ENCODE peak calls at places on chromosome 1, in six cellular contexts. I is PC-3, E is neural progenitor cell, K is GM23248, U is MM.1S, C is K562. P is an unnamed sample. For H3K4me1, the result is how much of the 10 kb centered on the place peaks cover.

GRCh38 chr1:79128726-79129125 is 122.2 kb upstream of the ADGRL4 start:
- DNase-seq in I (peak), E (no peak), K (peak), U (no peak), C (no peak), P (no peak)

GRCh38 chr1:162660598-162660997 is 28.3 kb downstream of the DDR2 start:
- DNase-seq in I (no peak), E (no peak), K (no peak), U (no peak), C (no peak), P (no peak)

GRCh38 chr1:201219481-201220387 is 29.1 kb downstream of the IGFN1 start:
- DNase-seq in I (no peak), E (no peak), K (no peak), U (no peak), C (no peak), P (no peak)

GRCh38 chr1:64505232-64505943 is 35.5 kb downstream of the CACHD1 start:
- DNase-seq in I (no peak), E (peak), K (no peak), U (peak), C (peak), P (no peak)

GRCh38 chr1:10387611-10388386 is 11.1 kb upstream of the PGD start:
- DNase-seq in I (peak), E (peak), K (peak), U (peak), C (peak), P (no peak)

GRCh38 chr1:45530632-45531135 is 9.0 kb upstream of the PRDX1 start:
- DNase-seq in I (no peak), E (no peak), K (no peak), U (no peak), C (no peak), P (no peak)

GRCh38 chr1:69120828-69121227 is 446.9 kb upstream of the LRRC7 start:
- DNase-seq in I (no peak), E (no peak), K (no peak), U (no peak), C (no peak), P (no peak)

GRCh38 chr1:220696863-220697231 is 6.7 kb downstream of the C1orf115 start:
- DNase-seq in I (no peak), E (no peak), K (peak), U (no peak), C (no peak), P (no peak)

GRCh38 chr1:159920202-159920601 is 5.1 kb downstream of the TAGLN2 start:
- DNase-seq in I (no peak), E (no peak), K (no peak), U (no peak), C (no peak), P (no peak)

GRCh38 chr1:101207891-101208290 is 28.9 kb upstream of the S1PR1 start:
- DNase-seq in I (peak), E (no peak), K (peak), U (no peak), C (no peak), P (no peak)

GRCh38 chr1:228098323-228098931 is 4.7 kb downstream of the C1orf35 start:
- DNase-seq in I (no peak), E (no peak), K (no peak), U (no peak), C (no peak), P (no peak)

GRCh38 chr1:7613106-7613850 is 157.8 kb upstream of the VAMP3 start:
- DNase-seq in I (no peak), E (no peak), K (peak), U (no peak), C (no peak), P (no peak)

GRCh38 chr1:30763654-30764248 is 6.2 kb upstream of the LAPTM5 start:
- DNase-seq in I (no peak), E (no peak), K (peak), U (no peak), C (no peak), P (no peak)

GRCh38 chr1:173249349-173249748 is 42.2 kb upstream of the TNFSF4 start:
- DNase-seq in I (peak), E (no peak), K (peak), U (no peak), C (no peak), P (no peak)

GRCh38 chr1:235919797-235920475 is 53.2 kb upstream of the LYST start:
- DNase-seq in I (peak), E (peak), K (peak), U (no peak), C (no peak), P (peak)

GRCh38 chr1:31759266-31760023 is 4.7 kb downstream of the ADGRB2 start:
- DNase-seq in I (no peak), E (peak), K (peak), U (no peak), C (no peak), P (no peak)

GRCh38 chr1:40064797-40065492 is 24.4 kb downstream of the CAP1 start:
- DNase-seq in I (no peak), E (no peak), K (no peak), U (peak), C (no peak), P (no peak)

GRCh38 chr1:237799762-237800474 is 90.8 kb downstream of the ZP4 start:
- DNase-seq in I (peak), E (peak), K (peak), U (peak), C (peak), P (no peak)

GRCh38 chr1:216600730-216601426 is 122.4 kb downstream of the ESRRG start:
- DNase-seq in I (peak), E (peak), K (peak), U (peak), C (no peak), P (no peak)

GRCh38 chr1:180219776-180220175 is 10.3 kb upstream of the LHX4 start:
- DNase-seq in I (no peak), E (no peak), K (no peak), U (no peak), C (no peak), P (no peak)

GRCh38 chr1:41891403-41891896 is 27.3 kb downstream of the HIVEP3 start:
- DNase-seq in I (no peak), E (peak), K (peak), U (peak), C (peak), P (no peak)

GRCh38 chr1:107830075-107830474 is 134.9 kb downstream of the VAV3 start:
- DNase-seq in I (no peak), E (no peak), K (no peak), U (no peak), C (no peak), P (no peak)
- H2AFZ ChIP-seq in I (no peak), E (no peak), K (no peak), U (no peak), C (no peak), P (no peak)

DNA sequence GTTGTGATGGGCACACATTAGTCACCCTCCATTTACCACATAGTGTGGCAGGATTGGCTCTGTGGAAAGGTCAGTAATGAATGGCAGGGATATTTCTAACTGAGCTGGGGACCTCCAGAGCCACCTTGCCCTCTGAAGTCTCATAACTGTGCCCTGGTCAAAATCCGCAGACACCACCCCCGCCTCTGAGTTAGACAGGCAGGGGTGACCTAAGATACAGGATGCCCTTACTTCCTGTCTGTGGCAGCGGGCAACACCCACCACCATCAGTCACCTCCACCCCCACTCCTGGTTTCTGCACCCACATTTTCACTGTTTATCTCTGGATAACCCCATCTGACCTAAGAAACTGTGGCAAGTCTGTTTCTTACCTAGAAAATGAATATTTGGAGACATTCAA is 25.5 kb upstream of the RGS16 start:
- DNase-seq in I (no peak), E (peak), K (no peak), U (no peak), C (no peak), P (no peak)
- TF ChIP-seq EZH2 in I (no peak), E (no peak), K (no peak), U (no peak), C (no peak), P (no peak)

GRCh38 chr1:152111515-152111968 is 3.7 kb downstream of the TCHH start:
- DNase-seq in I (no peak), E (peak), K (peak), U (peak), C (no peak), P (no peak)
- H3K4me1 ChIP-seq in I (under half), E (under half), K (under half), U (under half), C (under half), P (under half)

DNA sequence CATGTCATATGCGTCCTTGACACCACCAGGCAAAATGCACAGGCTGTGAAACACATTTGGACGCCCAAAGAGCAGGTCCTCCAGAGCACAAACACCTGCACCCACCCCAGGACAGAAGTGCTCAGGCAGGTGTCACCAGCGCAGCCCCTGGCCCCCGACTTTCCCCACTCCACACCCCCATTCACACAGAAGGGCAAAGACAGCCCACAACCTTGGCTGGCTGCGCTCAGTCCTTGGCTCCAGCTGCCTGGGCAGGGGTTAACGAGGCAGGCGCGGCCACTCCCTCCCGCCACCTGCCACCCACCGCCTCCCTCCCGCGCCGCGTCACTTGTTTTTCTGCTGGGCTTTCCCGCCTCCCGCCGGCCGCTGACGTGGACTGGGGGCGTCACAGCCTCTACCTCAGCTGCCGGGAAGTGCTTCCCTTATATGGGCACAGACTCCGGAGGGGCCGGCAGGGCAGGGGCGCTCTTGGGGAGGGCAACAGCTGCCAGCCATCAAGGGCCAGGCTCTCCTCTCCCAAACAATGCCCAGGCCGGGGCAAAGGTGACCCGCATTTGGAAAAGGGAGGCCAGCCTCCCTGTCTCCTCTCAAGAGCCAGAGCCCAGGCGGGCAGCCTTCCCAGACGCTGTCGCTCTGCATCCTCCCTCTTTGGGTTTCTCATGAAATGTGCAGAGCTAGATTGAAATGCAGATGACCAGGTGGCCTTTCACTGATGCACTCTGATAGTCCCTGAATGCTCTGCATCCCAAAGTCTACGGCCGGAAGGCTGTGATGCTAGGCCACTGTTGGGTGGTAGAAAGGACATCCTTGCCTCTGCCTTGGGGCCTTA is 14.8 kb upstream of the BTG2 start:
- DNase-seq in I (no peak), E (peak), K (peak), U (peak), C (peak), P (no peak)
- H2AFZ ChIP-seq in I (no peak), E (peak), K (peak), U (peak), C (peak), P (peak)

DNA sequence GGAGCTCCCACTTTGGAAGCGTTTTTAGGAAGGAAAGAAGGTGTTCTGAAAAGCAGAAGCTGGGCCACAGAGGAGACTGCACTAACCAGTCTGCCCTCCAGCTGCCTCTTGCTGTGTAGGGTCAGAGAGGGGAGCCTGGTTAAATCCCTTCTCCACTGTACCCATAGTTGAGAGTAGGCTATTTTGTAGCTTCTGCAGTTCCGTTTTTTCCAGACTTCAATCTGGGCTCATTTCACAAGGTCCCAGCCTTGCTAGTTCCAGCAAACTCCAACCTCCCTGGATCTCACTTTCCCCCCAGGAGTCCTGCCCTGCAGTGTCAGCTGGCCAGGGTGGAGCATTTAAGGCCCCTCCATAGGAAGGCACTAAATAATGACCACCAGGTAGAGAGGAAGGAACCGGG is 11.0 kb downstream of the TNN start:
- DNase-seq in I (no peak), E (no peak), K (no peak), U (no peak), C (no peak), P (no peak)
- TF ChIP-seq EZH2 in I (no peak), E (no peak), K (no peak), U (no peak), C (no peak), P (no peak)

GRCh38 chr1:12466816-12467215 is 151.2 kb downstream of the DHRS3 start:
- DNase-seq in I (no peak), E (no peak), K (no peak), U (no peak), C (no peak), P (no peak)
- H3K4me1 ChIP-seq in I (under half), E (under half), K (under half), U (under half), C (half or more), P (under half)

DNA sequence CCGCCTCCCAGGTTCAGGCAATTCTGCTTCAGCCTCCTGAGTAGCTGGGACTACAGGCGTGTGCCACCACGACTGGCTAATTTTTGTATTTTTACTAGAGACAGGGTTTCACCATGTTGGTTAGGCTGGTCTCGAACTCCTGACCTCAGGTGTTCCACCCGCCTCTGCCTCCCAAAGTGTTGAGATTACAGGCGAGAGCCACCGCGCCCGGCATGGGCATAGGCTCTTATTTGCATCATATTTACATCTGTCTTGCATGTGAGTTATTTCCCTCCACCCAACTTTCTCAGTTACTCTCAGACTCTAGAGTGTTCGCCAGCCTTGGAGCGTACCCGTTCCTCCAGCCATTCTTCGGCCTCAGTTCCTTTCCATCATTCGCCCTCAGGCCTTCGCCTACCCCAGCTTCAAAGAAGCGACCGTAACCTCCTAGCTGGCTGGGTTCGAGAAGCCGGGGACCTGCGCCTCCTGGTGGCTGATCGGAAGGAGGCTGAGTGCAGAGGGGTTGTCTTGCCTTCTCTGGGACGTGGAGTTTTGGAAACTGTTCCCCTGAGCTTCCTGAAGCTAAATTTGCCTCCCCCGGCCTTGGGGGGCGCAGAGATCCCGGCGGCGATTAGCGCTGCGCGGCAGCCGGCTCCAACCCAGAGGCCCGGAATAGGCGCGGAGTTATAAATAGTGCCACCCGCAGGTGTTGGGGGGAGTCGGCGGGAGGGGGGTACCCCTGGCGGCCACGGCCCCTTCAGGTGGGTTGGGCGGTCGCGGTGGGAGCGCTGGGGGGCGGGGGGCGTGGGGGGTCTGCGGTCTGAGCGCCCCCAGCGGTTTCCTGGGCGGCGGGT is 3.6 kb upstream of the ZBTB7B start:
- DNase-seq in I (peak), E (peak), K (peak), U (peak), C (peak), P (no peak)
- H2AFZ ChIP-seq in I (peak), E (no peak), K (peak), U (peak), C (peak), P (peak)

GRCh38 chr1:21508580-21509350 is 458 bp upstream of the ALPL start:
- DNase-seq in I (peak), E (peak), K (peak), U (peak), C (peak), P (no peak)
- TF ChIP-seq EZH2 in I (no peak), E (no peak), K (no peak), U (no peak), C (no peak), P (no peak)

DNA sequence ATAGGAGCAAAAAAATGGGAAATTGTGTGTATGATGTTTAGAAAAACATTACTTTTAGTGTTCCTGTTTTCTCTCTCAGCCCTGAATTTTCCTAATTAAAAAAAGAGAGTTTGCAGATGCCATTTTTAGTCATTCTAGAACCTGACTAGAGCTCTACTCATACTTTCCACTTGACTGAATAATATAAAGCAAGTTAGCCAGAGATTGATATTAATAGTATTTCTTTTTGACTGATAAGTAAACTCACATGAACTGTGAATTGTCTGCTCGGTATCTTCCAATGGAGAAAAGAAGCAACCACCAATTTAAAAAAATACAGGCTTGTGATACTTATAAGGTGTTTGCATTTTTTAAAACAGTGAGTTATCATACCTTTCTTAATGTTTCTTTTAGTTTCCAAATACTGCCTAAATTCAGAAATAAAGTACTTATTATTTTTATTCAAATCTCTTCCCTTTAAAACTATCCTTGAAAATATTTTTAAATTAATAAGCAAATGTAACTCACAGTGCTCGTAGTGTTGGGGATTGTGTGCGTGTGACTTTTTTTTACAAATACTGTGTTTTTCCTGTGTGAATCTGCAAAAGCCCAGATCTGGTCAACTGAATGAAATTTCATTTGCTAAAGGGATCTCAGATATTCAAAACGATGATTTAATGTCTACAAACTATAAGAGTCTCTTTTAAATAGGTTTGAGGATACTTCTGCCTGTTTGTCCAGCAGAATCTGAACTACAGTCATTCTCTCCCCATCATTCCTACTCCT is 9.8 kb downstream of the RAP1A start:
- DNase-seq in I (no peak), E (no peak), K (peak), U (no peak), C (no peak), P (no peak)
- H3K4me1 ChIP-seq in I (under half), E (under half), K (under half), U (under half), C (under half), P (under half)

P was measured in keratinocyte.